ENCODE peak calls at places on chromosomes 5 and 9, in seven cellular contexts. One of them, this sample, is unnamed.

GRCh38 chr5:177378884-177379883 is 5.0 kb upstream of the SLC34A1 start:
- DNase-seq in epithelial cell of prostate: peak
- DNase-seq in SJSA1: no peak
- DNase-seq in PC-9: peak
- DNase-seq in CD8-positive, alpha-beta memory T cell: no peak
- DNase-seq in mammary epithelial cell: peak
- DNase-seq in heart right ventricle: no peak
- DNase-seq in this sample: peak

GRCh38 chr5:26482817-26483375 is 555.5 kb downstream of the CDH9 start:
- DNase-seq in PC-9: no peak
- DNase-seq in epithelial cell of prostate: no peak
- DNase-seq in SJSA1: no peak
- DNase-seq in heart right ventricle: no peak
- DNase-seq in mammary epithelial cell: no peak
- DNase-seq in CD8-positive, alpha-beta memory T cell: no peak
- DNase-seq in this sample: peak

GRCh38 chr5:14870347-14871083 is 1.1 kb downstream of the ANKH start:
- DNase-seq in heart right ventricle: peak
- DNase-seq in SJSA1: no peak
- DNase-seq in mammary epithelial cell: no peak
- DNase-seq in PC-9: no peak
- DNase-seq in epithelial cell of prostate: no peak
- DNase-seq in CD8-positive, alpha-beta memory T cell: peak
- DNase-seq in this sample: no peak

GRCh38 chr5:143657814-143658395 is 154.1 kb upstream of the HMHB1 start:
- DNase-seq in epithelial cell of prostate: no peak
- DNase-seq in SJSA1: no peak
- DNase-seq in mammary epithelial cell: no peak
- DNase-seq in PC-9: peak
- DNase-seq in heart right ventricle: no peak
- DNase-seq in CD8-positive, alpha-beta memory T cell: no peak
- DNase-seq in this sample: no peak

GRCh38 chr9:128689293-128689770 is 310 bp downstream of the SET start:
- DNase-seq in heart right ventricle: peak
- DNase-seq in mammary epithelial cell: no peak
- DNase-seq in SJSA1: peak
- DNase-seq in PC-9: no peak
- DNase-seq in CD8-positive, alpha-beta memory T cell: no peak
- DNase-seq in epithelial cell of prostate: no peak
- DNase-seq in this sample: peak

GRCh38 chr5:11724947-11725346 is 179.3 kb downstream of the CTNND2 start:
- DNase-seq in PC-9: peak
- DNase-seq in epithelial cell of prostate: no peak
- DNase-seq in heart right ventricle: no peak
- DNase-seq in CD8-positive, alpha-beta memory T cell: no peak
- DNase-seq in SJSA1: no peak
- DNase-seq in mammary epithelial cell: no peak
- DNase-seq in this sample: no peak

GRCh38 chr5:173514666-173515065 is 101.8 kb downstream of the BOD1 start:
- DNase-seq in CD8-positive, alpha-beta memory T cell: no peak
- DNase-seq in heart right ventricle: no peak
- DNase-seq in SJSA1: peak
- DNase-seq in epithelial cell of prostate: no peak
- DNase-seq in mammary epithelial cell: no peak
- DNase-seq in PC-9: no peak
- DNase-seq in this sample: no peak

GRCh38 chr9:78115073-78115472 is 83.5 kb upstream of the GNAQ start:
- DNase-seq in SJSA1: no peak
- DNase-seq in mammary epithelial cell: no peak
- DNase-seq in heart right ventricle: no peak
- DNase-seq in CD8-positive, alpha-beta memory T cell: peak
- DNase-seq in epithelial cell of prostate: no peak
- DNase-seq in PC-9: peak
- DNase-seq in this sample: no peak

GRCh38 chr5:72163349-72163983 is 56.2 kb downstream of the MAP1B start:
- DNase-seq in mammary epithelial cell: no peak
- DNase-seq in CD8-positive, alpha-beta memory T cell: no peak
- DNase-seq in PC-9: no peak
- DNase-seq in heart right ventricle: no peak
- DNase-seq in epithelial cell of prostate: no peak
- DNase-seq in SJSA1: no peak
- DNase-seq in this sample: no peak

GRCh38 chr9:107144475-107144874 is 138.6 kb upstream of the RAD23B start:
- DNase-seq in PC-9: no peak
- DNase-seq in CD8-positive, alpha-beta memory T cell: no peak
- DNase-seq in mammary epithelial cell: no peak
- DNase-seq in epithelial cell of prostate: no peak
- DNase-seq in SJSA1: no peak
- DNase-seq in heart right ventricle: no peak
- DNase-seq in this sample: no peak

GRCh38 chr5:142186821-142187594 is 78.4 kb downstream of the NDFIP1 start:
- DNase-seq in mammary epithelial cell: no peak
- DNase-seq in PC-9: peak
- DNase-seq in CD8-positive, alpha-beta memory T cell: no peak
- DNase-seq in SJSA1: no peak
- DNase-seq in epithelial cell of prostate: no peak
- DNase-seq in heart right ventricle: no peak
- DNase-seq in this sample: no peak

GRCh38 chr5:43396762-43397304 is 15.4 kb downstream of the CCL28 start:
- DNase-seq in CD8-positive, alpha-beta memory T cell: peak
- DNase-seq in mammary epithelial cell: peak
- DNase-seq in epithelial cell of prostate: no peak
- DNase-seq in PC-9: no peak
- DNase-seq in heart right ventricle: peak
- DNase-seq in SJSA1: no peak
- DNase-seq in this sample: peak

GRCh38 chr9:129312251-129312650 is 134.2 kb upstream of the IER5L start:
- DNase-seq in CD8-positive, alpha-beta memory T cell: no peak
- DNase-seq in heart right ventricle: no peak
- DNase-seq in PC-9: no peak
- DNase-seq in mammary epithelial cell: no peak
- DNase-seq in SJSA1: no peak
- DNase-seq in epithelial cell of prostate: no peak
- DNase-seq in this sample: no peak

GRCh38 chr9:110078626-110079025 is 129.3 kb downstream of the C9orf152 start:
- DNase-seq in CD8-positive, alpha-beta memory T cell: no peak
- DNase-seq in SJSA1: no peak
- DNase-seq in mammary epithelial cell: no peak
- DNase-seq in PC-9: no peak
- DNase-seq in heart right ventricle: no peak
- DNase-seq in epithelial cell of prostate: no peak
- DNase-seq in this sample: no peak
- H3K27ac ChIP-seq in CD8-positive, alpha-beta memory T cell: no peak
- H3K27ac ChIP-seq in SJSA1: no peak
- H3K27ac ChIP-seq in mammary epithelial cell: no peak
- H3K27ac ChIP-seq in PC-9: no peak
- H3K27ac ChIP-seq in heart right ventricle: no peak
- H3K27ac ChIP-seq in epithelial cell of prostate: no peak
- H3K27ac ChIP-seq in this sample: no peak

GRCh38 chr9:131475956-131476776 is 26.6 kb upstream of the POMT1 start:
- DNase-seq in SJSA1: no peak
- DNase-seq in heart right ventricle: peak
- DNase-seq in epithelial cell of prostate: no peak
- DNase-seq in mammary epithelial cell: no peak
- DNase-seq in CD8-positive, alpha-beta memory T cell: no peak
- DNase-seq in PC-9: no peak
- DNase-seq in this sample: no peak
- H3K27ac ChIP-seq in SJSA1: no peak
- H3K27ac ChIP-seq in heart right ventricle: peak
- H3K27ac ChIP-seq in epithelial cell of prostate: no peak
- H3K27ac ChIP-seq in mammary epithelial cell: no peak
- H3K27ac ChIP-seq in CD8-positive, alpha-beta memory T cell: no peak
- H3K27ac ChIP-seq in PC-9: no peak
- H3K27ac ChIP-seq in this sample: no peak

DNA sequence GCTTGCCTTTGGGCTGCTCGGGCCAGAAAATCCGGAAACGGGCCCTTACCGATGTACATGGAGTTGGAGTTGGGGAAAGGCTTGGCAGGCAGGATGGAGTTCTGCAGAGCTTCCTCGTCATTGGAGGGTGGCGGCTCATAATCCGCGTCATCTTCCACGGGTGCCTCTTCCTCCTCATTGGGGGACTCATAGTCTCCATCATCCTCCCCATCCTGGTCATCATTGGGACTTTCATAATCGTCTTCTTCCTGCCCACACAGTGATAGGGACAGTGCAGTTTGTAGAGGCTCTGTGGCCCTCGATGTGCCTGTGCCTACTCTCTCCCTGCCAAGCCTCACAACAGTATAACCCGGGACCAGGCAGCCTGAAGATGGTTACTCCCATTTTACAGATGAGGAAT is 26.9 kb downstream of the LCP2 start:
- DNase-seq in SJSA1: no peak
- DNase-seq in CD8-positive, alpha-beta memory T cell: no peak
- DNase-seq in heart right ventricle: no peak
- DNase-seq in mammary epithelial cell: no peak
- DNase-seq in epithelial cell of prostate: no peak
- DNase-seq in PC-9: no peak
- DNase-seq in this sample: no peak
- H3K27ac ChIP-seq in SJSA1: no peak
- H3K27ac ChIP-seq in CD8-positive, alpha-beta memory T cell: no peak
- H3K27ac ChIP-seq in heart right ventricle: no peak
- H3K27ac ChIP-seq in mammary epithelial cell: no peak
- H3K27ac ChIP-seq in epithelial cell of prostate: no peak
- H3K27ac ChIP-seq in PC-9: no peak
- H3K27ac ChIP-seq in this sample: no peak

GRCh38 chr5:138402640-138403039 is 36.2 kb upstream of the REEP2 start:
- DNase-seq in SJSA1: no peak
- DNase-seq in CD8-positive, alpha-beta memory T cell: no peak
- DNase-seq in mammary epithelial cell: no peak
- DNase-seq in heart right ventricle: no peak
- DNase-seq in PC-9: no peak
- DNase-seq in epithelial cell of prostate: no peak
- DNase-seq in this sample: no peak

DNA sequence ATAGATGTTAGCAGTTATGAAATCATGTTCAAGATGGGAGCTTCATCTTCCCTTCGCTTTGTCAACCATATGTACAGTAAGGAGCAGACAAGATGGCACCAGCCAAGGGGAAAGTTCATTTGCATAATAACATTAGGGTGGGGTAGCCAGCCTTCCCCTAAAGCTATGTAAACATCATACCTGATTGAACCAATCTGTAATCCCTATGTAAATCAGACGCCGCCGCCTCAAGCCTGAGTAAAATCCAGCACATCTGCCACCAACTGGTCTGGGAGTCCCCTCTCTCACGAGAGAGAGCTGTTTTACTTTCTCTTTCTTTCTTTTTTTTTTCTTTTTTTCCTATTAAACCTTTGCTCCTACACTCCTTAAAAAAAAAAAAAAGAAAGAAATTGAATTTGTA is 30.8 kb upstream of the REEP2 start:
- DNase-seq in CD8-positive, alpha-beta memory T cell: no peak
- DNase-seq in mammary epithelial cell: no peak
- DNase-seq in heart right ventricle: no peak
- DNase-seq in epithelial cell of prostate: no peak
- DNase-seq in SJSA1: no peak
- DNase-seq in PC-9: no peak
- DNase-seq in this sample: no peak
- H3K27ac ChIP-seq in CD8-positive, alpha-beta memory T cell: no peak
- H3K27ac ChIP-seq in mammary epithelial cell: no peak
- H3K27ac ChIP-seq in heart right ventricle: no peak
- H3K27ac ChIP-seq in epithelial cell of prostate: no peak
- H3K27ac ChIP-seq in SJSA1: peak
- H3K27ac ChIP-seq in PC-9: no peak
- H3K27ac ChIP-seq in this sample: no peak

DNA sequence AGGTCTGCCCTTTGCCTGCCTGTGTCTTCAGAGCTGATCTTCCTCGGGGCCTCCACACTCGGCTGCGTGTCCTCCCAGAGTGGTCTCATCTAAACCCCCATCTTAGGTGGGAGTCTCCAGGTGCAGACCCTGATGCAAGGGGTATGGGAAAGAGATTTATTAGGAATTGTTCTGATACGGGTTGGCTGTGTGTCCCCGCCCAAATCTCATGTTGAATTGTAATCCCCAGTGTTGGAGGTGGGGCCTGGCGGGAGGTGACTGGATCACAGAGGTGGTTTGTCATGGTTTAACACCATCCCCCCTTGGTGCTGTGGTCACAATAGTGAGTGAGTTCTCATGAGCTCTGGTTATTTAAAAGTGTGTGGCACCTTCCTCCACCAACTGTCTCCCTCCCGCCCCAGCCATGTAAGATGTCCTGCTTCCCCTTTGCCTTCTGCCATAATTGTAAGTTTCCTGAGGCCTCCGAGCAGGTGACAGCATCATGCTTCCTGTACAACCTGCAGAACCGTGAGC is 208.4 kb downstream of the AOPEP start:
- DNase-seq in heart right ventricle: no peak
- DNase-seq in SJSA1: no peak
- DNase-seq in PC-9: no peak
- DNase-seq in epithelial cell of prostate: no peak
- DNase-seq in CD8-positive, alpha-beta memory T cell: no peak
- DNase-seq in mammary epithelial cell: no peak
- DNase-seq in this sample: no peak
- H3K27ac ChIP-seq in heart right ventricle: no peak
- H3K27ac ChIP-seq in SJSA1: peak
- H3K27ac ChIP-seq in PC-9: no peak
- H3K27ac ChIP-seq in epithelial cell of prostate: no peak
- H3K27ac ChIP-seq in CD8-positive, alpha-beta memory T cell: no peak
- H3K27ac ChIP-seq in mammary epithelial cell: no peak
- H3K27ac ChIP-seq in this sample: no peak